ENCODE peak calls at places on chromosomes 12 and 14, in six cellular contexts. Q is astrocyte; P is A549; O is A673; A is kidney tubule cell; J is activated CD4-positive, alpha-beta T cell treated with anti-CD3 and anti-CD28 coated beads, Interleukin-2, amount 50 U/mL, for 48 hours. E is an unnamed sample.

GRCh38 chr12:85564786-85565185 is 271.4 kb downstream of the RASSF9 start:
- DNase-seq in Q (no peak), P (no peak), O (no peak), A (no peak), J (no peak), E (no peak)

GRCh38 chr12:42589465-42590323 is at the start of gene PRICKLE1:
- DNase-seq in Q (peak; percentile 71), P (peak; percentile 24), O (peak; percentile 67), A (peak; percentile 76), J (peak; percentile 20), E (no peak)

GRCh38 chr14:36069535-36069900 is 107.0 kb downstream of the PTCSC3 start:
- DNase-seq in Q (peak; percentile 36), P (peak; percentile 45), O (peak; percentile 67), A (peak; percentile 63), J (peak; percentile 6), E (no peak)

GRCh38 chr12:89339531-89339930 is 12.8 kb downstream of the DUSP6 start:
- DNase-seq in Q (no peak), P (no peak), O (no peak), A (no peak), J (no peak), E (no peak)

GRCh38 chr14:20548414-20549158 is 12.3 kb downstream of the RNASE9 start:
- DNase-seq in Q (no peak), P (no peak), O (no peak), A (no peak), J (no peak), E (no peak)

GRCh38 chr12:98793121-98793520 is 148.0 kb downstream of the APAF1 start:
- DNase-seq in Q (peak; percentile 90), P (no peak), O (no peak), A (no peak), J (no peak), E (no peak)

GRCh38 chr12:108461071-108461670 is 53.9 kb upstream of the FICD start:
- DNase-seq in Q (no peak), P (no peak), O (no peak), A (peak; percentile 33), J (no peak), E (no peak)

GRCh38 chr12:21296751-21297406 is 37.8 kb downstream of the SLCO1A2 start:
- DNase-seq in Q (peak; percentile 1), P (peak; percentile 16), O (peak; percentile 15), A (peak; percentile 20), J (peak; percentile 5), E (no peak)

GRCh38 chr14:100018482-100018881 is 46.7 kb upstream of the EVL start:
- DNase-seq in Q (no peak), P (no peak), O (no peak), A (no peak), J (no peak), E (no peak)

GRCh38 chr12:30646821-30647220 is 48.8 kb downstream of the IPO8 start:
- DNase-seq in Q (no peak), P (no peak), O (no peak), A (no peak), J (no peak), E (no peak)

GRCh38 chr14:103511022-103511693 is 11.5 kb downstream of the CKB start:
- DNase-seq in Q (no peak), P (no peak), O (no peak), A (no peak), J (no peak), E (no peak)

GRCh38 chr12:23262670-23263069 is 637.7 kb downstream of the ETNK1 start:
- DNase-seq in Q (no peak), P (no peak), O (no peak), A (no peak), J (no peak), E (no peak)

GRCh38 chr14:21015312-21015711 is 9.5 kb downstream of the NDRG2 start:
- DNase-seq in Q (no peak), P (no peak), O (no peak), A (no peak), J (no peak), E (no peak)

GRCh38 chr12:47158792-47159191 is 79.0 kb upstream of the AMIGO2 start:
- DNase-seq in Q (peak; percentile 18), P (no peak), O (no peak), A (no peak), J (no peak), E (no peak)